ENCODE peak calls at places on chromosome 9, in five cellular contexts. G, N, Q, H and V are unnamed samples.
A peak's percentile ranks its signal among the peaks of the same experiment; 100 is the strongest.

GRCh38 chr9:108087781-108088180 is 598.2 kb upstream of the KLF4 start:
- DNase-seq in H (no peak), Q (no peak), G (no peak), N (no peak), V (no peak)

GRCh38 chr9:126554292-126554691 is 59.4 kb upstream of the LMX1B start:
- DNase-seq in H (no peak), Q (no peak), G (no peak), N (no peak), V (no peak)

GRCh38 chr9:77883133-77883532 is 148.5 kb downstream of the GNAQ start:
- DNase-seq in G (no peak), Q (no peak), N (no peak), H (no peak), V (no peak)

GRCh38 chr9:81686614-81687520 is 2.5 kb downstream of the TLE1 start:
- DNase-seq in N (peak; percentile 83), Q (peak; percentile 78), G (peak; percentile 77), H (peak; percentile 81), V (peak; percentile 53)

GRCh38 chr9:14515049-14515448 is 178.2 kb downstream of the ZDHHC21 start:
- DNase-seq in N (no peak), Q (no peak), H (no peak), G (no peak), V (no peak)

GRCh38 chr9:96067004-96067403 is 191.5 kb downstream of the ERCC6L2 start:
- DNase-seq in N (no peak), Q (no peak), H (no peak), G (no peak), V (no peak)

GRCh38 chr9:125631391-125632085 is 75.5 kb downstream of the MAPKAP1 start:
- DNase-seq in Q (peak; percentile 56), G (peak; percentile 71), H (peak; percentile 67), N (no peak), V (no peak)

GRCh38 chr9:126397056-126397455 is 70.4 kb downstream of the MVB12B start:
- DNase-seq in Q (peak; percentile 30), N (no peak), H (no peak), G (no peak), V (no peak)

GRCh38 chr9:33024126-33024965 is 727 bp upstream of the DNAJA1 start:
- DNase-seq in Q (no peak), N (peak; percentile 8), H (peak; percentile 55), G (peak; percentile 63), V (no peak)

GRCh38 chr9:126705311-126705766 is 91.6 kb downstream of the LMX1B start:
- DNase-seq in G (peak; percentile 93), Q (peak; percentile 91), N (peak; percentile 94), H (peak; percentile 53), V (no peak)

GRCh38 chr9:83062653-83063527 is at the start of gene RASEF:
- DNase-seq in G (peak; percentile 86), H (peak; percentile 42), Q (no peak), N (peak; percentile 70), V (no peak)

GRCh38 chr9:121663591-121663990 is 12.2 kb downstream of the DAB2IP start:
- DNase-seq in Q (no peak), G (no peak), H (no peak), N (no peak), V (no peak)

GRCh38 chr9:122132539-122132938 is 27.0 kb downstream of the NDUFA8 start:
- DNase-seq in H (no peak), Q (no peak), N (no peak), G (no peak), V (no peak)

GRCh38 chr9:2816476-2817141 is 27.3 kb downstream of the PUM3 start:
- DNase-seq in H (peak; percentile 73), N (no peak), G (no peak), Q (no peak), V (no peak)

GRCh38 chr9:124342402-124342945 is 72.8 kb downstream of the PSMB7 start:
- DNase-seq in Q (peak; percentile 35), N (no peak), H (no peak), G (no peak), V (no peak)

GRCh38 chr9:116100711-116101111 is 52.9 kb upstream of the PAPPA start:
- DNase-seq in H (no peak), Q (no peak), G (no peak), N (no peak), V (no peak)

GRCh38 chr9:131282688-131283422 is 6.5 kb upstream of the FAM78A start:
- DNase-seq in G (peak; percentile 84), N (peak; percentile 81), H (no peak), Q (peak; percentile 63), V (no peak)

GRCh38 chr9:120931278-120932085 is 4.9 kb upstream of the TRAF1 start:
- DNase-seq in G (no peak), Q (peak; percentile 79), H (peak; percentile 74), N (no peak), V (no peak)

GRCh38 chr9:120919639-120920494 is 6.7 kb downstream of the TRAF1 start:
- DNase-seq in H (no peak), N (no peak), Q (no peak), G (no peak), V (no peak)

GRCh38 chr9:128155736-128156500 is 4.1 kb upstream of the BBLN start:
- DNase-seq in Q (no peak), N (no peak), G (no peak), H (no peak), V (no peak)

GRCh38 chr9:13436591-13436990 is 157.1 kb upstream of the MPDZ start:
- DNase-seq in G (no peak), N (no peak), Q (no peak), H (no peak), V (no peak)

GRCh38 chr9:2234371-2234893 is 219.3 kb downstream of the SMARCA2 start:
- DNase-seq in G (peak; percentile 64), N (no peak), H (no peak), Q (no peak), V (no peak)

DNA sequence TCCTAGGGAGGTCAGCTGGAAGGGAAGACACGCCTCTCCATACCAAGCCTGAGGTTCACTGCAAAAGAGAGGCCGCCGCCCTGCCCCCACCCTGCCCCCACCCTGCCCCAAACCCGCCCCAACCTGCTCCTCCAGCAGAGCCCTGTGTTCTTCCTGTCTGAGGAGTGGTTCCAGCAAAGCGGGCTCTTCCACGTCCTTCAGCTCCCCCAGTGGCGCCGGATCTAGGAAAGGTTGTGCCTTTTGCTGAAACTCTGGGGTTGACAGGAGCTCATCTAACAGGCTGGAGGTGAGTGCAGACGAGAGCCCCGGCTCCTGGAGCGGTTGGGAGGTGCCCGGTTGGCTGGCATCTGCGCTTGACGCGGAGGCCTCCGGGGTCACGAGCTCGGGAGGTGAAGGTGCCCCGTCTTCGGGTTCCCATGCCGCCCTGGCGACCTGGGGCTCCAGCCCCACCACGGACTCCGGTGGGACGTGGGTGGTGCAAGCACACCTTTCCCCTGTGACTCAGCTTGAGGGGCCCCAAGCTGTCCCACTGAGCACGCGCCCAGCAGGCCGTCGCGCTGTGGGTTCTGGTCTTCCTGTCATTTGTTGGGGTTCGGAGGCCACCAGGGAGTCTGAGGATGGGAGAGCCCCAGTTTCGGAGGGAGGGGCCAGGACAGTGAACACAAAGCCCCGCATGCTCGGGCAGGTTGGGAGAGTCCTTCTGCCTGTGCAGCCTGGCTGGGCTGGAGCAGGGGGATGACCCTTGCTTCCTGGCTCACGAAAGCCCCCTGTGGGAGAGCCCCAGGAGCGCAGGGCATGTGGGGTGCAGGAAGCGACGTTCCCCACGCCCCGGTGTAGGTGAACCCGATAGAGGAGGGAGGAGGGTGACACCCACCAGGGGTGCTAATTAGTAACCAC is 1467.1 kb downstream of the FOXD4L5 start:
- DNase-seq in G (peak; percentile 47), Q (peak; percentile 48), H (no peak), N (peak; percentile 41), V (no peak)
- TF ChIP-seq CTCF in G (no peak), Q (no peak), H (no peak), N (no peak), V (no peak)

GRCh38 chr9:6049798-6050197 is 34.4 kb upstream of the RANBP6 start:
- DNase-seq in G (no peak), Q (no peak), N (no peak), H (no peak), V (no peak)
- TF ChIP-seq CTCF in G (peak; percentile 36), Q (no peak), N (no peak), H (peak; percentile 31), V (peak; percentile 19)

GRCh38 chr9:129617167-129617566 is 3.7 kb downstream of the C9orf50 start:
- DNase-seq in N (no peak), Q (no peak), H (peak; percentile 73), G (no peak), V (no peak)
- TF ChIP-seq CTCF in N (peak; percentile 55), Q (peak; percentile 11), H (peak; percentile 77), G (peak; percentile 63), V (peak; percentile 84)

GRCh38 chr9:5428172-5428571 is 9.6 kb downstream of the PLGRKT start:
- DNase-seq in G (no peak), N (no peak), H (no peak), Q (no peak), V (no peak)

GRCh38 chr9:5428794-5429528 is 8.8 kb downstream of the PLGRKT start:
- DNase-seq in N (no peak), H (no peak), G (no peak), Q (no peak), V (no peak)

GRCh38 chr9:5427005-5427404 is 10.7 kb downstream of the PLGRKT start:
- DNase-seq in N (no peak), G (no peak), Q (no peak), H (no peak), V (no peak)

GRCh38 chr9:5429873-5430564 is 7.7 kb downstream of the PLGRKT start:
- DNase-seq in G (no peak), Q (no peak), H (no peak), N (no peak), V (no peak)

GRCh38 chr9:5430912-5431311 is 6.8 kb downstream of the PLGRKT start:
- DNase-seq in N (no peak), Q (no peak), G (no peak), H (no peak), V (no peak)
- TF ChIP-seq CTCF in N (no peak), Q (no peak), G (peak; percentile 26), H (peak; percentile 8), V (no peak)

DNA sequence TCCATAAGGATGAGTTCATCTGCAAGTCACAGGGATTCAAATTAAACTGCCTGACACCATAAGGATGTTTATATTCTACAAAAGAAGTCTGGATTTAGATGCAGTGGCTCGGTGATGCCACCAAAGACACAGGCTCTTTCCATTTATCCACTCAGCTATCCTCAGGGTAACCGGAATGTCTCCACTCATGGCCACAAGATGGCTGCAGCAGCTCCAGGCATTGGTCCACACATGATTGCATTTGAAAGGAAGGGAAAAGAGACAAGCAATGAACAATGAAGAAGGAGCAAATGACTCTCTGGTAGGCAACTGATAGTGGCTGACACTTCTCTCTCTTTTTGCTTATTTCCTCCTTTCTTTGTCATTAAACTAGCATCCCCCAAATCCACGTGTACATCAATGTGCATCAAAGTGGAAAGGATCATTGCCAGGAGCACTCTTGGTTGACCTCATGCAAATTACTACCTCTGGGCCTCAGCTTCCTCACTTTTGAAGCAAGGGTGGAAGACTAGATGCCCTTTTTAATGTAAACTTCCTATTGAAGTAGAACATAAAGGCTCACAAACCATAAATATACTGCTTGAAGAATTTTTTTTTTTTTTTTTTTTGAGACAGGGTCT is 7.2 kb upstream of the SNX30 start:
- DNase-seq in N (no peak), Q (peak; percentile 59), H (no peak), G (no peak), V (no peak)
- TF ChIP-seq CTCF in N (no peak), Q (no peak), H (no peak), G (no peak), V (no peak)